ENCODE peak calls at places on chromosomes 2 and 18, in seven cellular contexts. One of them, this sample, is unnamed. For H3K9me3, the result is how much of the 10 kb centered on the place peaks cover.

GRCh38 chr18:32612651-32613050 is 142.0 kb upstream of the GAREM1 start:
- DNase-seq in naive thymus-derived CD4-positive, alpha-beta T cell: no peak
- DNase-seq in IMR-90: no peak
- DNase-seq in lung: no peak
- DNase-seq in Caco-2: no peak
- DNase-seq in lower lobe of right lung: no peak
- DNase-seq in heart right ventricle: no peak
- DNase-seq in this sample: no peak

GRCh38 chr2:182866095-182866460 is 359 bp downstream of the FRZB start:
- DNase-seq in naive thymus-derived CD4-positive, alpha-beta T cell: no peak
- DNase-seq in IMR-90: no peak
- DNase-seq in lung: no peak
- DNase-seq in Caco-2: no peak
- DNase-seq in lower lobe of right lung: no peak
- DNase-seq in heart right ventricle: no peak
- DNase-seq in this sample: no peak

GRCh38 chr18:50009772-50010171 is 185.2 kb downstream of the MYO5B start:
- DNase-seq in naive thymus-derived CD4-positive, alpha-beta T cell: peak
- DNase-seq in IMR-90: peak
- DNase-seq in lung: peak
- DNase-seq in Caco-2: peak
- DNase-seq in lower lobe of right lung: peak
- DNase-seq in heart right ventricle: peak
- DNase-seq in this sample: no peak

GRCh38 chr2:40279479-40279878 is 172.4 kb downstream of the SLC8A1 start:
- DNase-seq in naive thymus-derived CD4-positive, alpha-beta T cell: no peak
- DNase-seq in IMR-90: no peak
- DNase-seq in lung: no peak
- DNase-seq in Caco-2: no peak
- DNase-seq in lower lobe of right lung: no peak
- DNase-seq in heart right ventricle: no peak
- DNase-seq in this sample: no peak

GRCh38 chr2:64192080-64192479 is 47.9 kb upstream of the PELI1 start:
- DNase-seq in naive thymus-derived CD4-positive, alpha-beta T cell: no peak
- DNase-seq in IMR-90: no peak
- DNase-seq in lung: no peak
- DNase-seq in Caco-2: no peak
- DNase-seq in lower lobe of right lung: no peak
- DNase-seq in heart right ventricle: no peak
- DNase-seq in this sample: no peak

GRCh38 chr18:3525870-3526420 is 76.0 kb downstream of the TGIF1 start:
- DNase-seq in naive thymus-derived CD4-positive, alpha-beta T cell: peak
- DNase-seq in IMR-90: no peak
- DNase-seq in lung: no peak
- DNase-seq in Caco-2: no peak
- DNase-seq in lower lobe of right lung: no peak
- DNase-seq in heart right ventricle: no peak
- DNase-seq in this sample: no peak

GRCh38 chr2:126906781-126907180 is 8.1 kb downstream of the TEX51 start:
- DNase-seq in naive thymus-derived CD4-positive, alpha-beta T cell: no peak
- DNase-seq in IMR-90: no peak
- DNase-seq in lung: no peak
- DNase-seq in Caco-2: no peak
- DNase-seq in lower lobe of right lung: peak
- DNase-seq in heart right ventricle: no peak
- DNase-seq in this sample: no peak

GRCh38 chr2:32009479-32010256 is 1.1 kb downstream of the MEMO1 start:
- DNase-seq in naive thymus-derived CD4-positive, alpha-beta T cell: peak
- DNase-seq in IMR-90: no peak
- DNase-seq in lung: peak
- DNase-seq in Caco-2: peak
- DNase-seq in lower lobe of right lung: peak
- DNase-seq in heart right ventricle: peak
- DNase-seq in this sample: no peak

GRCh38 chr2:175461839-175462238 is 280.3 kb upstream of the ATP5MC3 start:
- DNase-seq in naive thymus-derived CD4-positive, alpha-beta T cell: no peak
- DNase-seq in IMR-90: no peak
- DNase-seq in lung: no peak
- DNase-seq in Caco-2: no peak
- DNase-seq in lower lobe of right lung: no peak
- DNase-seq in heart right ventricle: no peak
- DNase-seq in this sample: no peak

GRCh38 chr2:196335238-196335637 is 163.9 kb upstream of the STK17B start:
- DNase-seq in naive thymus-derived CD4-positive, alpha-beta T cell: no peak
- DNase-seq in IMR-90: peak
- DNase-seq in lung: no peak
- DNase-seq in Caco-2: no peak
- DNase-seq in lower lobe of right lung: no peak
- DNase-seq in heart right ventricle: no peak
- DNase-seq in this sample: peak

GRCh38 chr2:197800091-197800490 is 4.3 kb upstream of the PLCL1 start:
- DNase-seq in naive thymus-derived CD4-positive, alpha-beta T cell: no peak
- DNase-seq in IMR-90: no peak
- DNase-seq in lung: no peak
- DNase-seq in Caco-2: no peak
- DNase-seq in lower lobe of right lung: no peak
- DNase-seq in heart right ventricle: no peak
- DNase-seq in this sample: no peak

GRCh38 chr2:101036562-101036961 is 34.5 kb downstream of the RPL31 start:
- DNase-seq in naive thymus-derived CD4-positive, alpha-beta T cell: no peak
- DNase-seq in IMR-90: peak
- DNase-seq in lung: no peak
- DNase-seq in Caco-2: peak
- DNase-seq in lower lobe of right lung: no peak
- DNase-seq in heart right ventricle: no peak
- DNase-seq in this sample: no peak

GRCh38 chr2:62137431-62137830 is 58.5 kb upstream of the B3GNT2 start:
- DNase-seq in naive thymus-derived CD4-positive, alpha-beta T cell: no peak
- DNase-seq in IMR-90: peak
- DNase-seq in lung: no peak
- DNase-seq in Caco-2: peak
- DNase-seq in lower lobe of right lung: no peak
- DNase-seq in heart right ventricle: no peak
- DNase-seq in this sample: no peak

GRCh38 chr2:99278793-99279291 is 22.2 kb downstream of the LYG1 start:
- DNase-seq in naive thymus-derived CD4-positive, alpha-beta T cell: no peak
- DNase-seq in IMR-90: peak
- DNase-seq in lung: no peak
- DNase-seq in Caco-2: peak
- DNase-seq in lower lobe of right lung: no peak
- DNase-seq in heart right ventricle: no peak
- DNase-seq in this sample: peak

GRCh38 chr2:239193925-239194687 is 206.7 kb downstream of the HDAC4 start:
- DNase-seq in naive thymus-derived CD4-positive, alpha-beta T cell: no peak
- DNase-seq in IMR-90: no peak
- DNase-seq in lung: no peak
- DNase-seq in Caco-2: no peak
- DNase-seq in lower lobe of right lung: no peak
- DNase-seq in heart right ventricle: no peak
- DNase-seq in this sample: no peak

GRCh38 chr2:238475034-238475433 is 48.3 kb downstream of the ASB1 start:
- DNase-seq in naive thymus-derived CD4-positive, alpha-beta T cell: no peak
- DNase-seq in IMR-90: no peak
- DNase-seq in lung: peak
- DNase-seq in Caco-2: no peak
- DNase-seq in lower lobe of right lung: no peak
- DNase-seq in heart right ventricle: no peak
- DNase-seq in this sample: no peak

GRCh38 chr18:28766721-28767120 is 589.8 kb upstream of the CDH2 start:
- DNase-seq in naive thymus-derived CD4-positive, alpha-beta T cell: no peak
- DNase-seq in IMR-90: peak
- DNase-seq in lung: no peak
- DNase-seq in Caco-2: no peak
- DNase-seq in lower lobe of right lung: no peak
- DNase-seq in heart right ventricle: no peak
- DNase-seq in this sample: no peak

GRCh38 chr2:38599706-38600105 is 3.0 kb downstream of the HNRNPLL start:
- DNase-seq in naive thymus-derived CD4-positive, alpha-beta T cell: no peak
- DNase-seq in IMR-90: no peak
- DNase-seq in lung: no peak
- DNase-seq in Caco-2: no peak
- DNase-seq in lower lobe of right lung: no peak
- DNase-seq in heart right ventricle: no peak
- DNase-seq in this sample: no peak

GRCh38 chr18:9474103-9474982 is 970 bp upstream of the RALBP1 start:
- DNase-seq in naive thymus-derived CD4-positive, alpha-beta T cell: peak
- DNase-seq in IMR-90: peak
- DNase-seq in lung: no peak
- DNase-seq in Caco-2: peak
- DNase-seq in lower lobe of right lung: no peak
- DNase-seq in heart right ventricle: no peak
- DNase-seq in this sample: peak

GRCh38 chr2:113173563-113174368 is at the start of gene PSD4:
- DNase-seq in naive thymus-derived CD4-positive, alpha-beta T cell: peak
- DNase-seq in IMR-90: no peak
- DNase-seq in lung: peak
- DNase-seq in Caco-2: no peak
- DNase-seq in lower lobe of right lung: peak
- DNase-seq in heart right ventricle: peak
- DNase-seq in this sample: no peak

GRCh38 chr2:460861-461260 is 173.0 kb upstream of the ALKAL2 start:
- DNase-seq in naive thymus-derived CD4-positive, alpha-beta T cell: peak
- DNase-seq in IMR-90: no peak
- DNase-seq in lung: no peak
- DNase-seq in Caco-2: no peak
- DNase-seq in lower lobe of right lung: no peak
- DNase-seq in heart right ventricle: no peak
- DNase-seq in this sample: no peak

GRCh38 chr18:50830544-50830943 is 10.7 kb upstream of the MRO start:
- DNase-seq in naive thymus-derived CD4-positive, alpha-beta T cell: no peak
- DNase-seq in IMR-90: no peak
- DNase-seq in lung: no peak
- DNase-seq in Caco-2: no peak
- DNase-seq in lower lobe of right lung: no peak
- DNase-seq in heart right ventricle: no peak
- DNase-seq in this sample: no peak

GRCh38 chr18:35386600-35387366 is 9.6 kb upstream of the ZNF396 start:
- DNase-seq in naive thymus-derived CD4-positive, alpha-beta T cell: peak
- DNase-seq in IMR-90: peak
- DNase-seq in lung: peak
- DNase-seq in Caco-2: peak
- DNase-seq in lower lobe of right lung: peak
- DNase-seq in heart right ventricle: peak
- DNase-seq in this sample: peak

GRCh38 chr2:133848111-133848649 is 279.9 kb upstream of the NCKAP5 start:
- DNase-seq in naive thymus-derived CD4-positive, alpha-beta T cell: no peak
- DNase-seq in IMR-90: no peak
- DNase-seq in lung: no peak
- DNase-seq in Caco-2: no peak
- DNase-seq in lower lobe of right lung: no peak
- DNase-seq in heart right ventricle: no peak
- DNase-seq in this sample: no peak

GRCh38 chr2:15561574-15562344 is 625 bp upstream of the NBAS start:
- DNase-seq in naive thymus-derived CD4-positive, alpha-beta T cell: peak
- DNase-seq in IMR-90: peak
- DNase-seq in lung: no peak
- DNase-seq in Caco-2: peak
- DNase-seq in lower lobe of right lung: no peak
- DNase-seq in heart right ventricle: no peak
- DNase-seq in this sample: no peak

GRCh38 chr18:75160315-75160714 is 48.6 kb downstream of the PTGR3 start:
- DNase-seq in naive thymus-derived CD4-positive, alpha-beta T cell: no peak
- DNase-seq in IMR-90: no peak
- DNase-seq in lung: no peak
- DNase-seq in Caco-2: no peak
- DNase-seq in lower lobe of right lung: no peak
- DNase-seq in heart right ventricle: no peak
- DNase-seq in this sample: no peak

GRCh38 chr2:112572005-112572404 is 12.4 kb upstream of the CHCHD5 start:
- DNase-seq in naive thymus-derived CD4-positive, alpha-beta T cell: no peak
- DNase-seq in IMR-90: no peak
- DNase-seq in lung: no peak
- DNase-seq in Caco-2: no peak
- DNase-seq in lower lobe of right lung: no peak
- DNase-seq in heart right ventricle: no peak
- DNase-seq in this sample: no peak

GRCh38 chr18:59419386-59419785 is 60.3 kb upstream of the LMAN1 start:
- DNase-seq in naive thymus-derived CD4-positive, alpha-beta T cell: no peak
- DNase-seq in IMR-90: peak
- DNase-seq in lung: no peak
- DNase-seq in Caco-2: no peak
- DNase-seq in lower lobe of right lung: no peak
- DNase-seq in heart right ventricle: no peak
- DNase-seq in this sample: no peak

DNA sequence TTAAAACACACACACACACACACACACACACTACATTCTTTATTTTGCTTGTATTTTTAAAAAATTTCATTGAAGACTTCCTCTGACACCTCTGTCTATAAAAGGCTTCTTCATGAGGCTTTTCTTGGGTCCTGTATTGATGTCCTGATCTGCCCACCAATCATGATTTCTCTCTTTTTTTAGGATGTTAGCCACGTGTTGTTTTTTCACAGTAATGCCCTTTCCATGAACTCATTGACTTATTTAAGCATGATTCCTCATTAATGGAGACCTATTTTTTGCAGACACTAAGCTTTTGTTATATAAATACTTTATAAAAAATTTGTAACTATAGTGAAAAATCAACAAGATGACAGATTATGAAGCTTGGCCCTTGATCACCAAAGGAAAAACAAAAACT is 173.8 kb upstream of the CNTNAP5 start:
- DNase-seq in naive thymus-derived CD4-positive, alpha-beta T cell: no peak
- DNase-seq in IMR-90: no peak
- DNase-seq in lung: no peak
- DNase-seq in Caco-2: no peak
- DNase-seq in lower lobe of right lung: no peak
- DNase-seq in heart right ventricle: no peak
- DNase-seq in this sample: no peak
- H3K9me3 ChIP-seq in naive thymus-derived CD4-positive, alpha-beta T cell: under half
- H3K9me3 ChIP-seq in IMR-90: under half
- H3K9me3 ChIP-seq in lung: under half
- H3K9me3 ChIP-seq in Caco-2: under half
- H3K9me3 ChIP-seq in lower lobe of right lung: under half
- H3K9me3 ChIP-seq in heart right ventricle: under half
- H3K9me3 ChIP-seq in this sample: under half

GRCh38 chr2:72759755-72760154 is 66.1 kb downstream of the EXOC6B start:
- DNase-seq in naive thymus-derived CD4-positive, alpha-beta T cell: no peak
- DNase-seq in IMR-90: no peak
- DNase-seq in lung: no peak
- DNase-seq in Caco-2: no peak
- DNase-seq in lower lobe of right lung: no peak
- DNase-seq in heart right ventricle: no peak
- DNase-seq in this sample: no peak
- H3K9me3 ChIP-seq in naive thymus-derived CD4-positive, alpha-beta T cell: under half
- H3K9me3 ChIP-seq in IMR-90: under half
- H3K9me3 ChIP-seq in lung: under half
- H3K9me3 ChIP-seq in Caco-2: under half
- H3K9me3 ChIP-seq in lower lobe of right lung: under half
- H3K9me3 ChIP-seq in heart right ventricle: under half
- H3K9me3 ChIP-seq in this sample: under half

GRCh38 chr18:78792094-78792493 is 187.5 kb upstream of the SALL3 start:
- DNase-seq in naive thymus-derived CD4-positive, alpha-beta T cell: no peak
- DNase-seq in IMR-90: no peak
- DNase-seq in lung: no peak
- DNase-seq in Caco-2: no peak
- DNase-seq in lower lobe of right lung: no peak
- DNase-seq in heart right ventricle: no peak
- DNase-seq in this sample: no peak
- H3K9me3 ChIP-seq in naive thymus-derived CD4-positive, alpha-beta T cell: under half
- H3K9me3 ChIP-seq in IMR-90: under half
- H3K9me3 ChIP-seq in lung: under half
- H3K9me3 ChIP-seq in Caco-2: under half
- H3K9me3 ChIP-seq in lower lobe of right lung: under half
- H3K9me3 ChIP-seq in heart right ventricle: under half
- H3K9me3 ChIP-seq in this sample: under half

GRCh38 chr18:66826211-66826610 is 222.3 kb upstream of the CDH19 start:
- DNase-seq in naive thymus-derived CD4-positive, alpha-beta T cell: no peak
- DNase-seq in IMR-90: no peak
- DNase-seq in lung: no peak
- DNase-seq in Caco-2: no peak
- DNase-seq in lower lobe of right lung: no peak
- DNase-seq in heart right ventricle: no peak
- DNase-seq in this sample: no peak
- H3K9me3 ChIP-seq in naive thymus-derived CD4-positive, alpha-beta T cell: under half
- H3K9me3 ChIP-seq in IMR-90: under half
- H3K9me3 ChIP-seq in lung: under half
- H3K9me3 ChIP-seq in Caco-2: under half
- H3K9me3 ChIP-seq in lower lobe of right lung: under half
- H3K9me3 ChIP-seq in heart right ventricle: under half
- H3K9me3 ChIP-seq in this sample: under half

This sample was measured in PC-9.